ENCODE peak calls at places on chromosomes 12 and 14, in five cellular contexts. One of them, this sample, is unnamed.

GRCh38 chr12:118025168-118025567 is 8.7 kb downstream of the RFC5 start:
- DNase-seq in activated CD8-positive, alpha-beta memory T cell treated with anti-CD3 and anti-CD28 coated beads, Interleukin-2, amount 50 U/mL, for 48 hours: no peak
- DNase-seq in EH: no peak
- DNase-seq in T-helper 17 cell: no peak
- DNase-seq in lung microvascular endothelial cell: no peak
- DNase-seq in this sample: no peak

GRCh38 chr12:105822131-105823103 is 316.3 kb downstream of the NUAK1 start:
- DNase-seq in lung microvascular endothelial cell: no peak
- DNase-seq in T-helper 17 cell: no peak
- DNase-seq in activated CD8-positive, alpha-beta memory T cell treated with anti-CD3 and anti-CD28 coated beads, Interleukin-2, amount 50 U/mL, for 48 hours: no peak
- DNase-seq in EH: no peak
- DNase-seq in this sample: no peak

GRCh38 chr12:3455312-3455711 is 35.7 kb upstream of the PRMT8 start:
- DNase-seq in EH: no peak
- DNase-seq in lung microvascular endothelial cell: no peak
- DNase-seq in activated CD8-positive, alpha-beta memory T cell treated with anti-CD3 and anti-CD28 coated beads, Interleukin-2, amount 50 U/mL, for 48 hours: no peak
- DNase-seq in T-helper 17 cell: no peak
- DNase-seq in this sample: no peak

GRCh38 chr14:52678591-52678990 is 16.8 kb downstream of the ERO1A start:
- DNase-seq in activated CD8-positive, alpha-beta memory T cell treated with anti-CD3 and anti-CD28 coated beads, Interleukin-2, amount 50 U/mL, for 48 hours: no peak
- DNase-seq in T-helper 17 cell: no peak
- DNase-seq in EH: no peak
- DNase-seq in lung microvascular endothelial cell: peak
- DNase-seq in this sample: no peak

GRCh38 chr12:48965447-48965846 is 6.1 kb downstream of the WNT10B start:
- DNase-seq in EH: peak
- DNase-seq in activated CD8-positive, alpha-beta memory T cell treated with anti-CD3 and anti-CD28 coated beads, Interleukin-2, amount 50 U/mL, for 48 hours: no peak
- DNase-seq in T-helper 17 cell: no peak
- DNase-seq in lung microvascular endothelial cell: peak
- DNase-seq in this sample: no peak

GRCh38 chr12:28631831-28632230 is 441.6 kb downstream of the CCDC91 start:
- DNase-seq in T-helper 17 cell: no peak
- DNase-seq in lung microvascular endothelial cell: no peak
- DNase-seq in activated CD8-positive, alpha-beta memory T cell treated with anti-CD3 and anti-CD28 coated beads, Interleukin-2, amount 50 U/mL, for 48 hours: no peak
- DNase-seq in EH: no peak
- DNase-seq in this sample: no peak

GRCh38 chr12:56315256-56315625 is 547 bp downstream of the CNPY2 start:
- DNase-seq in EH: peak
- DNase-seq in activated CD8-positive, alpha-beta memory T cell treated with anti-CD3 and anti-CD28 coated beads, Interleukin-2, amount 50 U/mL, for 48 hours: no peak
- DNase-seq in lung microvascular endothelial cell: no peak
- DNase-seq in T-helper 17 cell: no peak
- DNase-seq in this sample: peak

GRCh38 chr14:54804720-54805060 is 97.9 kb downstream of the GCH1 start:
- DNase-seq in lung microvascular endothelial cell: no peak
- DNase-seq in T-helper 17 cell: no peak
- DNase-seq in EH: no peak
- DNase-seq in activated CD8-positive, alpha-beta memory T cell treated with anti-CD3 and anti-CD28 coated beads, Interleukin-2, amount 50 U/mL, for 48 hours: no peak
- DNase-seq in this sample: no peak

GRCh38 chr14:70186826-70187483 is 1.8 kb downstream of the SLC8A3 start:
- DNase-seq in lung microvascular endothelial cell: peak
- DNase-seq in activated CD8-positive, alpha-beta memory T cell treated with anti-CD3 and anti-CD28 coated beads, Interleukin-2, amount 50 U/mL, for 48 hours: peak
- DNase-seq in EH: peak
- DNase-seq in T-helper 17 cell: no peak
- DNase-seq in this sample: no peak